ENCODE peak calls at places on chromosomes 11 and 22, in four cellular contexts. R, I, K and U are unnamed samples.

GRCh38 chr22:50276143-50276542 is 6.0 kb upstream of the MAPK11 start:
- DNase-seq in R (no peak), I (peak; percentile 22), K (peak; percentile 24), U (peak; percentile 72)

GRCh38 chr11:73245461-73245860 is 26.7 kb upstream of the P2RY6 start:
- DNase-seq in R (no peak), I (no peak), K (no peak), U (no peak)

GRCh38 chr11:58772719-58773285 is 41.1 kb upstream of the GLYAT start:
- DNase-seq in R (no peak), I (no peak), K (no peak), U (no peak)

GRCh38 chr22:22666307-22667091 is 22.1 kb downstream of the GGTLC2 start:
- DNase-seq in R (no peak), I (no peak), K (no peak), U (no peak)

GRCh38 chr11:94184861-94185260 is 56.2 kb downstream of the PANX1 start:
- DNase-seq in R (no peak), I (no peak), K (no peak), U (no peak)

GRCh38 chr11:12499071-12499470 is 121.7 kb downstream of the PARVA start:
- DNase-seq in R (no peak), I (no peak), K (no peak), U (no peak)

GRCh38 chr22:26674211-26675190 is 17.1 kb downstream of the MIAT start:
- DNase-seq in R (no peak), I (no peak), K (peak; percentile 19), U (no peak)

GRCh38 chr22:37775785-37776638 is 31.7 kb upstream of the GCAT start:
- DNase-seq in R (peak; percentile 83), I (no peak), K (no peak), U (no peak)

GRCh38 chr22:30104501-30105156 is 24.4 kb downstream of the HORMAD2 start:
- DNase-seq in R (no peak), I (no peak), K (peak; percentile 48), U (peak; percentile 8)

GRCh38 chr11:70019576-70020011 is 58.5 kb upstream of the ANO1 start:
- DNase-seq in R (no peak), I (no peak), K (no peak), U (peak; percentile 33)

GRCh38 chr11:33507967-33508366 is 192.7 kb downstream of the C11orf91 start:
- DNase-seq in R (peak; percentile 19), I (no peak), K (no peak), U (peak; percentile 85)

GRCh38 chr22:44672632-44673031 is 29.4 kb upstream of the PRR5 start:
- DNase-seq in R (no peak), I (no peak), K (no peak), U (no peak)

GRCh38 chr11:128707671-128708070 is 13.8 kb downstream of the FLI1 start:
- DNase-seq in R (peak; percentile 66), I (no peak), K (no peak), U (no peak)

GRCh38 chr11:92505689-92506088 is 281.1 kb downstream of the FAT3 start:
- DNase-seq in R (no peak), I (no peak), K (no peak), U (no peak)

GRCh38 chr11:65916391-65916790 is 2.5 kb downstream of the C11orf68 start:
- DNase-seq in R (no peak), I (no peak), K (no peak), U (no peak)

GRCh38 chr11:65416341-65417185 is 6.0 kb upstream of the NEAT1 start:
- DNase-seq in R (peak; percentile 85), I (peak; percentile 94), K (peak; percentile 88), U (peak; percentile 87)

GRCh38 chr11:8241373-8242112 is 22.1 kb downstream of the LMO1 start:
- DNase-seq in R (no peak), I (no peak), K (no peak), U (no peak)

GRCh38 chr11:44427432-44427831 is 117.5 kb upstream of the ALX4 start:
- DNase-seq in R (no peak), I (no peak), K (no peak), U (peak; percentile 21)

GRCh38 chr11:35232961-35233360 is 94.0 kb downstream of the CD44 start:
- DNase-seq in R (peak; percentile 60), I (no peak), K (no peak), U (no peak)

GRCh38 chr11:68969386-68969785 is 11.4 kb downstream of the MRGPRD start:
- DNase-seq in R (no peak), I (no peak), K (no peak), U (no peak)

GRCh38 chr22:44422742-44423370 is 75.2 kb downstream of the RTL6 start:
- DNase-seq in R (peak; percentile 51), I (no peak), K (no peak), U (no peak)

GRCh38 chr11:110565344-110565684 is 135.6 kb downstream of the FDX1 start:
- DNase-seq in R (peak; percentile 49), I (no peak), K (no peak), U (peak; percentile 63)

GRCh38 chr11:119368121-119369034 is 13.1 kb downstream of the USP2 start:
- DNase-seq in R (peak; percentile 48), I (peak; percentile 40), K (no peak), U (peak; percentile 33)

GRCh38 chr11:64652586-64653387 is 61.8 kb downstream of the SLC22A12 start:
- DNase-seq in R (peak; percentile 77), I (peak; percentile 94), K (peak; percentile 61), U (peak; percentile 81)

GRCh38 chr11:6735306-6735705 is 36.5 kb downstream of the OR2AG2 start:
- DNase-seq in R (no peak), I (no peak), K (no peak), U (no peak)

GRCh38 chr22:39501644-39502108 is 414 bp upstream of the MIEF1 start:
- DNase-seq in R (no peak), I (no peak), K (no peak), U (no peak)

GRCh38 chr11:105915036-105915435 is 107.0 kb downstream of the MSANTD4 start:
- DNase-seq in R (no peak), I (no peak), K (no peak), U (no peak)

DNA sequence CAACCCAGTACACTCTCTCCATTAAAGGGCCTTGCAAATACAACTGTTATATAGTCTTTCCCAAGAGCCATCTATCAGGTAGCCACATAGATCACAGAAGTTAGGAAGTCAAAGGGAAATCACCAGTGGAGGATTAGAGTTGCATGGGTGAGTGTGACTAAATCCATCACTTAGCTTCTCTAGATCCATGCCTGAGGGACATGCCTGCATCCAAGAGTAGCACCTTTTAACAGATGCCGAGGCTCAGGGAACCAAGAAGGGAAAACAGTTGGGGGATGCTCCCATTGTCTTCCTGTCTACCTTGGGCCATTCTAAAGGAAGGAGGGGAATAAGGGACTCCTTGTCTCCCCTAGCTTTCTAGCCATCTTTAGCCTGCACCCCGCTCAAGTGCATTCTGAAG is 77.9 kb downstream of the XRRA1 start:
- DNase-seq in R (peak; percentile 13), I (no peak), K (no peak), U (peak; percentile 18)
- H3K9me3 ChIP-seq in R (peaks cover 88% of the 10 kb centered on the region), I (no peaks in the 10 kb centered on the region), K (no peaks in the 10 kb centered on the region), U (no peaks in the 10 kb centered on the region)

GRCh38 chr11:305834-306211 is 1.8 kb upstream of the IFITM2 start:
- DNase-seq in R (no peak), I (no peak), K (no peak), U (no peak)
- H3K27ac ChIP-seq in R (no peak overlapping the region), I (peak overlapping the region; percentile 80), K (no peak overlapping the region), U (peak overlapping the region; percentile 87)

GRCh38 chr11:30586251-30587144 is at the start of gene MPPED2:
- DNase-seq in R (no peak), I (no peak), K (no peak), U (no peak)

GRCh38 chr11:30581646-30582045 is 4.5 kb downstream of the MPPED2 start:
- DNase-seq in R (no peak), I (no peak), K (no peak), U (no peak)

GRCh38 chr11:30585892-30586250 is 282 bp downstream of the MPPED2 start:
- DNase-seq in R (no peak), I (no peak), K (no peak), U (peak; percentile 71)

GRCh38 chr11:30585067-30585891 is 874 bp downstream of the MPPED2 start:
- DNase-seq in R (no peak), I (no peak), K (no peak), U (peak; percentile 61)

GRCh38 chr11:30583505-30584280 is 2.5 kb downstream of the MPPED2 start:
- DNase-seq in R (no peak), I (no peak), K (no peak), U (peak; percentile 70)
- H3K27me3 ChIP-seq in R (peaks cover 56% of the 10 kb centered on the region), I (no peaks in the 10 kb centered on the region), K (no peaks in the 10 kb centered on the region), U (no peaks in the 10 kb centered on the region)

GRCh38 chr22:47301820-47302475 is 539.5 kb downstream of the TBC1D22A start:
- DNase-seq in R (no peak), I (no peak), K (no peak), U (no peak)

GRCh38 chr22:47307326-47307725 is 544.9 kb downstream of the TBC1D22A start:
- DNase-seq in R (no peak), I (no peak), K (no peak), U (peak; percentile 23)

GRCh38 chr22:47303161-47303890 is 540.9 kb downstream of the TBC1D22A start:
- DNase-seq in R (no peak), I (no peak), K (no peak), U (no peak)

GRCh38 chr22:47304191-47304831 is 541.9 kb downstream of the TBC1D22A start:
- DNase-seq in R (no peak), I (no peak), K (no peak), U (no peak)

DNA sequence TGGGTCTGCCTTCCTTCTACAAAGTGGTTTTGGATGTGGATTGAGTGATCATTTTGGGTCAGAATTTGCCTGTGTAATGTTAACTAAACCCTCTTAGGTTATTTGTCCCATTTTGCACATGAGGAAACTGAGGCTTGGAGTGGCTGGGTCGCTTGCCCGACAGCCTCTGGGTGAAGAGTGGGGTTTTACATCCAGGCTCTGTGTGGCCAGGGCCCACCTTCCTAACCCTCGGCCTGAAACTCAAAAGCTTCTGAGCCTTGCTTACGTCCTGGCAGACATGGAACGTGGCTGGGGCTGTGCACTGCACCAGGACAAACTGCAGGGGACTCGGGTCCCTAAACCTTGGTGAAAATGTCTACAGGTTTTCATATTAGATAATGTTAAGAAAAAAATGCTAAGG is 542.4 kb downstream of the TBC1D22A start:
- DNase-seq in R (no peak), I (no peak), K (no peak), U (no peak)
- H3K9me3 ChIP-seq in R (no peaks in the 10 kb centered on the region), I (no peaks in the 10 kb centered on the region), K (no peaks in the 10 kb centered on the region), U (no peaks in the 10 kb centered on the region)